ENCODE peak calls at places on chromosomes 7 and 10, in eight cellular contexts. One of them, this sample, is unnamed.
A peak's percentile ranks its signal among the peaks of the same experiment; 100 is the strongest.

GRCh38 chr10:119398996-119399395 is 143.5 kb downstream of the RGS10 start:
- DNase-seq in thoracic aorta: no peak
- DNase-seq in M059J: no peak
- DNase-seq in aorta: no peak
- DNase-seq in HEK293T: no peak
- DNase-seq in cerebellum: no peak
- DNase-seq in H9: no peak
- DNase-seq in heart left ventricle: no peak
- DNase-seq in this sample: no peak

GRCh38 chr10:18122753-18123152 is 17.5 kb upstream of the CACNB2 start:
- DNase-seq in thoracic aorta: no peak
- DNase-seq in M059J: no peak
- DNase-seq in aorta: no peak
- DNase-seq in HEK293T: no peak
- DNase-seq in cerebellum: no peak
- DNase-seq in H9: no peak
- DNase-seq in heart left ventricle: no peak
- DNase-seq in this sample: no peak

GRCh38 chr7:38932509-38933168 is 23.6 kb upstream of the VPS41 start:
- DNase-seq in thoracic aorta: no peak
- DNase-seq in M059J: peak; percentile 56
- DNase-seq in aorta: peak; percentile 78
- DNase-seq in HEK293T: peak; percentile 53
- DNase-seq in cerebellum: no peak
- DNase-seq in H9: peak; percentile 72
- DNase-seq in heart left ventricle: peak; percentile 44
- DNase-seq in this sample: peak; percentile 11

GRCh38 chr7:158075633-158076001 is 512.0 kb downstream of the PTPRN2 start:
- DNase-seq in thoracic aorta: no peak
- DNase-seq in M059J: no peak
- DNase-seq in aorta: no peak
- DNase-seq in HEK293T: no peak
- DNase-seq in cerebellum: no peak
- DNase-seq in H9: no peak
- DNase-seq in heart left ventricle: no peak
- DNase-seq in this sample: no peak

GRCh38 chr10:130924138-130924819 is 387.2 kb downstream of the TCERG1L start:
- DNase-seq in thoracic aorta: no peak
- DNase-seq in M059J: no peak
- DNase-seq in aorta: no peak
- DNase-seq in HEK293T: peak; percentile 61
- DNase-seq in cerebellum: no peak
- DNase-seq in H9: peak; percentile 64
- DNase-seq in heart left ventricle: no peak
- DNase-seq in this sample: no peak

GRCh38 chr10:74921744-74922143 is 95.3 kb downstream of the KAT6B start:
- DNase-seq in thoracic aorta: no peak
- DNase-seq in M059J: peak; percentile 34
- DNase-seq in aorta: no peak
- DNase-seq in HEK293T: peak; percentile 38
- DNase-seq in cerebellum: no peak
- DNase-seq in H9: no peak
- DNase-seq in heart left ventricle: no peak
- DNase-seq in this sample: no peak

GRCh38 chr7:1703475-1704325 is 33.6 kb downstream of the ELFN1 start:
- DNase-seq in thoracic aorta: no peak
- DNase-seq in M059J: no peak
- DNase-seq in aorta: peak; percentile 21
- DNase-seq in HEK293T: no peak
- DNase-seq in cerebellum: no peak
- DNase-seq in H9: peak; percentile 52
- DNase-seq in heart left ventricle: peak; percentile 10
- DNase-seq in this sample: no peak

GRCh38 chr7:79009647-79010046 is 443.8 kb downstream of the MAGI2 start:
- DNase-seq in thoracic aorta: no peak
- DNase-seq in M059J: no peak
- DNase-seq in aorta: no peak
- DNase-seq in HEK293T: no peak
- DNase-seq in cerebellum: no peak
- DNase-seq in H9: no peak
- DNase-seq in heart left ventricle: no peak
- DNase-seq in this sample: no peak

GRCh38 chr7:141593134-141593533 is 41.9 kb downstream of the AGK start:
- DNase-seq in thoracic aorta: no peak
- DNase-seq in M059J: no peak
- DNase-seq in aorta: no peak
- DNase-seq in HEK293T: no peak
- DNase-seq in cerebellum: peak; percentile 3
- DNase-seq in H9: no peak
- DNase-seq in heart left ventricle: no peak
- DNase-seq in this sample: peak; percentile 69

GRCh38 chr7:80611779-80612178 is 26.7 kb upstream of the CD36 start:
- DNase-seq in thoracic aorta: no peak
- DNase-seq in M059J: peak; percentile 86
- DNase-seq in aorta: no peak
- DNase-seq in HEK293T: no peak
- DNase-seq in cerebellum: peak; percentile 49
- DNase-seq in H9: no peak
- DNase-seq in heart left ventricle: peak; percentile 69
- DNase-seq in this sample: peak; percentile 12

GRCh38 chr10:28020993-28021982 is 22.4 kb upstream of the ODAD2 start:
- DNase-seq in thoracic aorta: no peak
- DNase-seq in M059J: no peak
- DNase-seq in aorta: no peak
- DNase-seq in HEK293T: no peak
- DNase-seq in cerebellum: no peak
- DNase-seq in H9: no peak
- DNase-seq in heart left ventricle: no peak
- DNase-seq in this sample: peak; percentile 5

GRCh38 chr7:93249749-93250148 is 17.6 kb downstream of the VPS50 start:
- DNase-seq in thoracic aorta: no peak
- DNase-seq in M059J: no peak
- DNase-seq in aorta: no peak
- DNase-seq in HEK293T: no peak
- DNase-seq in cerebellum: no peak
- DNase-seq in H9: peak; percentile 28
- DNase-seq in heart left ventricle: no peak
- DNase-seq in this sample: no peak

GRCh38 chr7:93211228-93211818 is 14.9 kb downstream of the HEPACAM2 start:
- DNase-seq in thoracic aorta: no peak
- DNase-seq in M059J: no peak
- DNase-seq in aorta: no peak
- DNase-seq in HEK293T: no peak
- DNase-seq in cerebellum: no peak
- DNase-seq in H9: no peak
- DNase-seq in heart left ventricle: no peak
- DNase-seq in this sample: no peak

GRCh38 chr7:458511-459245 is 61.0 kb downstream of the PDGFA start:
- DNase-seq in thoracic aorta: no peak
- DNase-seq in M059J: no peak
- DNase-seq in aorta: peak; percentile 39
- DNase-seq in HEK293T: no peak
- DNase-seq in cerebellum: no peak
- DNase-seq in H9: no peak
- DNase-seq in heart left ventricle: no peak
- DNase-seq in this sample: no peak

GRCh38 chr10:78267598-78267997 is 233.9 kb downstream of the RPS24 start:
- DNase-seq in thoracic aorta: no peak
- DNase-seq in M059J: peak; percentile 41
- DNase-seq in aorta: no peak
- DNase-seq in HEK293T: no peak
- DNase-seq in cerebellum: no peak
- DNase-seq in H9: no peak
- DNase-seq in heart left ventricle: no peak
- DNase-seq in this sample: no peak

GRCh38 chr10:14371616-14372015 is 40.9 kb upstream of the FRMD4A start:
- DNase-seq in thoracic aorta: no peak
- DNase-seq in M059J: no peak
- DNase-seq in aorta: no peak
- DNase-seq in HEK293T: no peak
- DNase-seq in cerebellum: peak; percentile 17
- DNase-seq in H9: no peak
- DNase-seq in heart left ventricle: no peak
- DNase-seq in this sample: no peak

GRCh38 chr10:13104697-13105096 is 4.7 kb downstream of the OPTN start:
- DNase-seq in thoracic aorta: no peak
- DNase-seq in M059J: no peak
- DNase-seq in aorta: no peak
- DNase-seq in HEK293T: no peak
- DNase-seq in cerebellum: no peak
- DNase-seq in H9: no peak
- DNase-seq in heart left ventricle: no peak
- DNase-seq in this sample: no peak

GRCh38 chr10:119541046-119541445 is 1.5 kb downstream of the RGS10 start:
- DNase-seq in thoracic aorta: no peak
- DNase-seq in M059J: no peak
- DNase-seq in aorta: no peak
- DNase-seq in HEK293T: no peak
- DNase-seq in cerebellum: no peak
- DNase-seq in H9: no peak
- DNase-seq in heart left ventricle: no peak
- DNase-seq in this sample: no peak

GRCh38 chr7:45185028-45185863 is 27.7 kb downstream of the RAMP3 start:
- DNase-seq in thoracic aorta: no peak
- DNase-seq in M059J: no peak
- DNase-seq in aorta: no peak
- DNase-seq in HEK293T: no peak
- DNase-seq in cerebellum: no peak
- DNase-seq in H9: no peak
- DNase-seq in heart left ventricle: peak; percentile 13
- DNase-seq in this sample: no peak

GRCh38 chr7:26508481-26508880 is 216.8 kb downstream of the SNX10 start:
- DNase-seq in thoracic aorta: no peak
- DNase-seq in M059J: no peak
- DNase-seq in aorta: no peak
- DNase-seq in HEK293T: no peak
- DNase-seq in cerebellum: peak; percentile 58
- DNase-seq in H9: peak; percentile 49
- DNase-seq in heart left ventricle: no peak
- DNase-seq in this sample: no peak

GRCh38 chr10:76631054-76631453 is 1006.6 kb downstream of the KCNMA1 start:
- DNase-seq in thoracic aorta: no peak
- DNase-seq in M059J: no peak
- DNase-seq in aorta: no peak
- DNase-seq in HEK293T: no peak
- DNase-seq in cerebellum: no peak
- DNase-seq in H9: no peak
- DNase-seq in heart left ventricle: no peak
- DNase-seq in this sample: no peak

GRCh38 chr10:52729259-52730104 is 43.1 kb downstream of the MBL2 start:
- DNase-seq in thoracic aorta: no peak
- DNase-seq in M059J: peak; percentile 32
- DNase-seq in aorta: no peak
- DNase-seq in HEK293T: peak; percentile 56
- DNase-seq in cerebellum: peak; percentile 12
- DNase-seq in H9: no peak
- DNase-seq in heart left ventricle: no peak
- DNase-seq in this sample: peak; percentile 23

GRCh38 chr10:74543276-74543675 is 283.1 kb upstream of the KAT6B start:
- DNase-seq in thoracic aorta: no peak
- DNase-seq in M059J: no peak
- DNase-seq in aorta: no peak
- DNase-seq in HEK293T: no peak
- DNase-seq in cerebellum: no peak
- DNase-seq in H9: no peak
- DNase-seq in heart left ventricle: no peak
- DNase-seq in this sample: no peak

GRCh38 chr7:27678617-27679260 is 16.1 kb upstream of the HIBADH start:
- DNase-seq in thoracic aorta: no peak
- DNase-seq in M059J: peak; percentile 73
- DNase-seq in aorta: no peak
- DNase-seq in HEK293T: no peak
- DNase-seq in cerebellum: no peak
- DNase-seq in H9: no peak
- DNase-seq in heart left ventricle: no peak
- DNase-seq in this sample: peak; percentile 74

GRCh38 chr10:71974489-71975011 is 10.4 kb downstream of the CHST3 start:
- DNase-seq in thoracic aorta: no peak
- DNase-seq in M059J: peak; percentile 93
- DNase-seq in aorta: peak; percentile 64
- DNase-seq in HEK293T: no peak
- DNase-seq in cerebellum: no peak
- DNase-seq in H9: no peak
- DNase-seq in heart left ventricle: no peak
- DNase-seq in this sample: peak; percentile 86

This sample was measured in HT1080.